ENCODE peak calls at places on chromosomes 6 and 20, in five cellular contexts. W, U, V, N and K are unnamed samples.

GRCh38 chr6:11450061-11450460 is 87.5 kb upstream of the TMEM170B start:
- DNase-seq in W (no peak), U (no peak), V (no peak), N (no peak), K (no peak)

GRCh38 chr6:91298543-91299145 is 711.8 kb upstream of the MAP3K7 start:
- DNase-seq in W (no peak), U (peak), V (no peak), N (no peak), K (no peak)

GRCh38 chr6:7108196-7108963 is 619 bp downstream of the RREB1 start:
- DNase-seq in W (no peak), U (peak), V (peak), N (no peak), K (peak)

GRCh38 chr6:136024711-136025110 is 173.2 kb downstream of the PDE7B start:
- DNase-seq in W (no peak), U (no peak), V (no peak), N (no peak), K (no peak)

GRCh38 chr20:57076202-57076651 is 190.2 kb downstream of the BMP7 start:
- DNase-seq in W (no peak), U (no peak), V (no peak), N (no peak), K (no peak)

GRCh38 chr20:45405566-45406259 is 2.4 kb upstream of the DBNDD2 start:
- DNase-seq in W (no peak), U (peak), V (peak), N (no peak), K (peak)

GRCh38 chr20:11060423-11061205 is 386.8 kb upstream of the JAG1 start:
- DNase-seq in W (no peak), U (no peak), V (no peak), N (no peak), K (no peak)

GRCh38 chr20:49557449-49557848 is 10.5 kb downstream of the PTGIS start:
- DNase-seq in W (no peak), U (no peak), V (no peak), N (no peak), K (no peak)